ENCODE peak calls at places on chromosomes 6 and 20, in six cellular contexts. One of them, this sample, is unnamed.
A peak's percentile ranks its signal among the peaks of the same experiment; 100 is the strongest.

GRCh38 chr6:124203812-124204167 is 400.1 kb downstream of the NKAIN2 start:
- DNase-seq in ovary: no peak
- DNase-seq in heart left ventricle: no peak
- DNase-seq in MM.1S: no peak
- DNase-seq in right cardiac atrium: no peak
- DNase-seq in transverse colon: no peak
- DNase-seq in this sample: no peak

GRCh38 chr20:35478804-35479472 is 23.5 kb downstream of the CEP250 start:
- DNase-seq in ovary: no peak
- DNase-seq in heart left ventricle: no peak
- DNase-seq in MM.1S: no peak
- DNase-seq in right cardiac atrium: no peak
- DNase-seq in transverse colon: peak; percentile 24
- DNase-seq in this sample: no peak

GRCh38 chr6:156889469-156889868 is 112.3 kb downstream of the ARID1B start:
- DNase-seq in ovary: no peak
- DNase-seq in heart left ventricle: no peak
- DNase-seq in MM.1S: no peak
- DNase-seq in right cardiac atrium: no peak
- DNase-seq in transverse colon: no peak
- DNase-seq in this sample: no peak

GRCh38 chr6:227074-227782 is 65.1 kb upstream of the DUSP22 start:
- DNase-seq in ovary: no peak
- DNase-seq in heart left ventricle: no peak
- DNase-seq in MM.1S: no peak
- DNase-seq in right cardiac atrium: no peak
- DNase-seq in transverse colon: peak; percentile 29
- DNase-seq in this sample: no peak

GRCh38 chr6:112202639-112203341 is 51.6 kb downstream of the LAMA4 start:
- DNase-seq in ovary: no peak
- DNase-seq in heart left ventricle: no peak
- DNase-seq in MM.1S: peak; percentile 20
- DNase-seq in right cardiac atrium: no peak
- DNase-seq in transverse colon: no peak
- DNase-seq in this sample: no peak

GRCh38 chr20:53609501-53610445 is 16.1 kb upstream of the ZNF217 start:
- DNase-seq in ovary: peak; percentile 64
- DNase-seq in heart left ventricle: peak; percentile 26
- DNase-seq in MM.1S: peak; percentile 78
- DNase-seq in right cardiac atrium: peak; percentile 77
- DNase-seq in transverse colon: peak; percentile 66
- DNase-seq in this sample: peak; percentile 44

GRCh38 chr6:125188037-125188436 is 34.5 kb downstream of the TPD52L1 start:
- DNase-seq in ovary: no peak
- DNase-seq in heart left ventricle: no peak
- DNase-seq in MM.1S: no peak
- DNase-seq in right cardiac atrium: no peak
- DNase-seq in transverse colon: no peak
- DNase-seq in this sample: no peak

GRCh38 chr6:56713285-56713684 is 70.6 kb upstream of the DST start:
- DNase-seq in ovary: peak; percentile 29
- DNase-seq in heart left ventricle: no peak
- DNase-seq in MM.1S: no peak
- DNase-seq in right cardiac atrium: no peak
- DNase-seq in transverse colon: peak; percentile 35
- DNase-seq in this sample: no peak

GRCh38 chr20:43309266-43309665 is 119.6 kb upstream of the PTPRT start:
- DNase-seq in ovary: no peak
- DNase-seq in heart left ventricle: no peak
- DNase-seq in MM.1S: no peak
- DNase-seq in right cardiac atrium: no peak
- DNase-seq in transverse colon: no peak
- DNase-seq in this sample: no peak

GRCh38 chr6:85406641-85407075 is 43.2 kb upstream of the NT5E start:
- DNase-seq in ovary: no peak
- DNase-seq in heart left ventricle: no peak
- DNase-seq in MM.1S: no peak
- DNase-seq in right cardiac atrium: no peak
- DNase-seq in transverse colon: no peak
- DNase-seq in this sample: no peak

GRCh38 chr20:38649275-38649891 is 47.8 kb downstream of the ARHGAP40 start:
- DNase-seq in ovary: no peak
- DNase-seq in heart left ventricle: no peak
- DNase-seq in MM.1S: no peak
- DNase-seq in right cardiac atrium: no peak
- DNase-seq in transverse colon: no peak
- DNase-seq in this sample: peak; percentile 28

GRCh38 chr6:6646859-6647258 is 58.3 kb downstream of the LY86 start:
- DNase-seq in ovary: no peak
- DNase-seq in heart left ventricle: no peak
- DNase-seq in MM.1S: no peak
- DNase-seq in right cardiac atrium: no peak
- DNase-seq in transverse colon: no peak
- DNase-seq in this sample: no peak

GRCh38 chr6:37251211-37251610 is 6.4 kb upstream of the TBC1D22B start:
- DNase-seq in ovary: no peak
- DNase-seq in heart left ventricle: no peak
- DNase-seq in MM.1S: no peak
- DNase-seq in right cardiac atrium: no peak
- DNase-seq in transverse colon: no peak
- DNase-seq in this sample: no peak

GRCh38 chr6:129177801-129178200 is 294.9 kb downstream of the LAMA2 start:
- DNase-seq in ovary: no peak
- DNase-seq in heart left ventricle: no peak
- DNase-seq in MM.1S: no peak
- DNase-seq in right cardiac atrium: no peak
- DNase-seq in transverse colon: no peak
- DNase-seq in this sample: no peak

GRCh38 chr6:8066108-8066507 is 1.9 kb upstream of the BLOC1S5 start:
- DNase-seq in ovary: no peak
- DNase-seq in heart left ventricle: no peak
- DNase-seq in MM.1S: no peak
- DNase-seq in right cardiac atrium: no peak
- DNase-seq in transverse colon: no peak
- DNase-seq in this sample: no peak

GRCh38 chr6:133115960-133116359 is 125.2 kb upstream of the EYA4 start:
- DNase-seq in ovary: no peak
- DNase-seq in heart left ventricle: no peak
- DNase-seq in MM.1S: no peak
- DNase-seq in right cardiac atrium: no peak
- DNase-seq in transverse colon: no peak
- DNase-seq in this sample: no peak

GRCh38 chr20:62390306-62391164 is 3.6 kb downstream of the RPS21 start:
- DNase-seq in ovary: no peak
- DNase-seq in heart left ventricle: no peak
- DNase-seq in MM.1S: no peak
- DNase-seq in right cardiac atrium: no peak
- DNase-seq in transverse colon: no peak
- DNase-seq in this sample: no peak

GRCh38 chr20:62389601-62390087 is 2.7 kb downstream of the RPS21 start:
- DNase-seq in ovary: no peak
- DNase-seq in heart left ventricle: no peak
- DNase-seq in MM.1S: no peak
- DNase-seq in right cardiac atrium: no peak
- DNase-seq in transverse colon: no peak
- DNase-seq in this sample: no peak

GRCh38 chr20:62387993-62388635 is 1.2 kb downstream of the RPS21 start:
- DNase-seq in ovary: no peak
- DNase-seq in heart left ventricle: no peak
- DNase-seq in MM.1S: no peak
- DNase-seq in right cardiac atrium: no peak
- DNase-seq in transverse colon: no peak
- DNase-seq in this sample: no peak

GRCh38 chr20:62387219-62387913 is 463 bp downstream of the RPS21 start:
- DNase-seq in ovary: no peak
- DNase-seq in heart left ventricle: no peak
- DNase-seq in MM.1S: peak; percentile 19
- DNase-seq in right cardiac atrium: no peak
- DNase-seq in transverse colon: no peak
- DNase-seq in this sample: no peak

GRCh38 chr20:62388839-62389600 is 2.1 kb downstream of the RPS21 start:
- DNase-seq in ovary: no peak
- DNase-seq in heart left ventricle: no peak
- DNase-seq in MM.1S: no peak
- DNase-seq in right cardiac atrium: no peak
- DNase-seq in transverse colon: no peak
- DNase-seq in this sample: no peak
- H3K4me3 ChIP-seq in ovary: no peak overlapping the region
- H3K4me3 ChIP-seq in heart left ventricle: no peak overlapping the region
- H3K4me3 ChIP-seq in MM.1S: no peak overlapping the region
- H3K4me3 ChIP-seq in right cardiac atrium: no peak overlapping the region
- H3K4me3 ChIP-seq in transverse colon: no peak overlapping the region
- H3K4me3 ChIP-seq in this sample: no peak overlapping the region

GRCh38 chr6:158565122-158565429 is 5.2 kb downstream of the TMEM181 start:
- DNase-seq in ovary: no peak
- DNase-seq in heart left ventricle: no peak
- DNase-seq in MM.1S: no peak
- DNase-seq in right cardiac atrium: no peak
- DNase-seq in transverse colon: no peak
- DNase-seq in this sample: no peak

GRCh38 chr6:158564243-158565121 is 4.6 kb downstream of the TMEM181 start:
- DNase-seq in ovary: no peak
- DNase-seq in heart left ventricle: no peak
- DNase-seq in MM.1S: no peak
- DNase-seq in right cardiac atrium: no peak
- DNase-seq in transverse colon: peak; percentile 26
- DNase-seq in this sample: no peak

GRCh38 chr6:158566207-158566818 is 6.4 kb downstream of the TMEM181 start:
- DNase-seq in ovary: no peak
- DNase-seq in heart left ventricle: no peak
- DNase-seq in MM.1S: no peak
- DNase-seq in right cardiac atrium: no peak
- DNase-seq in transverse colon: no peak
- DNase-seq in this sample: no peak

GRCh38 chr6:158567152-158567551 is 7.3 kb downstream of the TMEM181 start:
- DNase-seq in ovary: no peak
- DNase-seq in heart left ventricle: no peak
- DNase-seq in MM.1S: no peak
- DNase-seq in right cardiac atrium: no peak
- DNase-seq in transverse colon: no peak
- DNase-seq in this sample: no peak

DNA sequence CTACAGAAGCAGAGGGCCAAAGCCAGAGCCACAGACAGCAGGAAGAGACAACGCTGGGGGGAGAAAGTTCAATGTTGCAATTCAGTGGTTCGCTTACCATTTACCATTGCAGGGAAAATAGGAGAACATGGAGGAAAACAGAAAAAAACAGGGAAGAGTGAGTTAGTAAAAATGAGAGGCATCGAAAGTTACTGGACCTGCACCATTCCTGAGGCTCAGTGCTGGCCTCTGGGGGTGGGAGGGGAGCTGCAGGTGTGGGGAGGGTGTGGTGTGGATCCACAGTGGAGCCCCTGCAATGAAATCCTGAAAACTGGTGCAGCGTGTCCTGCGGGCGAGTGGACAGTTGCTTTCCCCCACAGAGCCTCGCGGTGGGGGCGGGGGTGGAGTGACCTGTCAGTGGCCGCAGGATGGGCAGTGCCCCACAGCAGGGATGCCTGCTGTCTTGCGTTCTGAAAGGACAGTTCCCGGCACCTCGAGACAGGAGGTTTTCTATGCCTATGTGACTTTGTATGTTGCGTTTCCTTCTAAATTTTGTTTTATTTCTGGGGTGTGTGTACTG is 5.7 kb downstream of the TMEM181 start:
- DNase-seq in ovary: no peak
- DNase-seq in heart left ventricle: no peak
- DNase-seq in MM.1S: no peak
- DNase-seq in right cardiac atrium: no peak
- DNase-seq in transverse colon: no peak
- DNase-seq in this sample: no peak
- H3K4me1 ChIP-seq in ovary: peaks cover 4% of the 10 kb centered on the region
- H3K4me1 ChIP-seq in heart left ventricle: peaks cover 9% of the 10 kb centered on the region
- H3K4me1 ChIP-seq in MM.1S: no peaks in the 10 kb centered on the region
- H3K4me1 ChIP-seq in right cardiac atrium: peaks cover 6% of the 10 kb centered on the region
- H3K4me1 ChIP-seq in transverse colon: peaks cover 23% of the 10 kb centered on the region
- H3K4me1 ChIP-seq in this sample: peaks cover 36% of the 10 kb centered on the region

GRCh38 chr20:17595846-17596245 is 26.0 kb downstream of the DSTN start:
- DNase-seq in ovary: no peak
- DNase-seq in heart left ventricle: no peak
- DNase-seq in MM.1S: no peak
- DNase-seq in right cardiac atrium: no peak
- DNase-seq in transverse colon: no peak
- DNase-seq in this sample: no peak
- H3K27ac ChIP-seq in ovary: no peak overlapping the region
- H3K27ac ChIP-seq in heart left ventricle: peak overlapping the region; percentile 80
- H3K27ac ChIP-seq in MM.1S: no peak overlapping the region
- H3K27ac ChIP-seq in right cardiac atrium: no peak overlapping the region
- H3K27ac ChIP-seq in transverse colon: peak overlapping the region; percentile 79
- H3K27ac ChIP-seq in this sample: no peak overlapping the region

DNA sequence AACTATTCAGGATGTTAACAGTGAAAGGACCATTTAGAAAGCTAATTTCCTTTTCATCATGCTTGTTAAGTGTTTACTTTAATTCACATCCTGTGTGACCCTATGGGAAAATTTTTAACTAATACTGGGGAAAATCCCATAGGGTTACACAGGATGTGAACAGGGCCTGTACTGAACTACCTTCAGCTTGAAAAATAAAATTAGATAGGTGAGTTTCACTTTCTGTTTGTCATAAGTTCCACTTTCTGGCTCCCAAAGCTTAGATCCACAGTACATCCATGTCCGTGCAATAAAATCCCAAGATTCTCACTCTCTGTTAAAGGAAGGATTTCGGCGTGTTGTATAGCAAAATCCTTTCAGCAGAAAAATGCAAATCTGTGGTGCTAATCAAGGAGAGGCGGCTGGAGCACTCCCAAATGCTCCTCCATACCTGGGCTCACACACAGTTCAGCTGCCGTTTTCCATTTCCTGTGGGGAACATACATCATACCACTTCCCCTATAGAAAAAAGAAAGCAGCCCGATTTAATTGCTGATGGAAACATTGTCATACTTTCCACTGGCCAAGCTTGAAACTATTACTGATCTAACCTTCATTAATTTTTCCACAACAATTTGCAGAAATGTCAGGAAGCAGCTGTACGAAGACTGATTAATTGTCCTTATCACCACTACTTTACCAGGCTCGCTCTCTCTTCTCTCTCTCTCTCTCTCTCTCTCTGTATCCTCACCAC is 125.2 kb downstream of the HIVEP2 start:
- DNase-seq in ovary: no peak
- DNase-seq in heart left ventricle: no peak
- DNase-seq in MM.1S: peak; percentile 61
- DNase-seq in right cardiac atrium: no peak
- DNase-seq in transverse colon: no peak
- DNase-seq in this sample: no peak
- H3K4me3 ChIP-seq in ovary: peak overlapping the region; percentile 34
- H3K4me3 ChIP-seq in heart left ventricle: peak overlapping the region; percentile 41
- H3K4me3 ChIP-seq in MM.1S: peak overlapping the region; percentile 67
- H3K4me3 ChIP-seq in right cardiac atrium: peak overlapping the region; percentile 86
- H3K4me3 ChIP-seq in transverse colon: no peak overlapping the region
- H3K4me3 ChIP-seq in this sample: peak overlapping the region; percentile 26

GRCh38 chr20:58894652-58895051 is 42.1 kb downstream of the GNAS start:
- DNase-seq in ovary: no peak
- DNase-seq in heart left ventricle: no peak
- DNase-seq in MM.1S: no peak
- DNase-seq in right cardiac atrium: no peak
- DNase-seq in transverse colon: no peak
- DNase-seq in this sample: no peak
- H3K4me1 ChIP-seq in ovary: peaks cover 11% of the 10 kb centered on the region
- H3K4me1 ChIP-seq in heart left ventricle: peaks cover 48% of the 10 kb centered on the region
- H3K4me1 ChIP-seq in MM.1S: peaks cover 22% of the 10 kb centered on the region
- H3K4me1 ChIP-seq in right cardiac atrium: peaks cover 8% of the 10 kb centered on the region
- H3K4me1 ChIP-seq in transverse colon: peaks cover 66% of the 10 kb centered on the region
- H3K4me1 ChIP-seq in this sample: peaks cover 40% of the 10 kb centered on the region

This sample was measured in testis.